ENCODE peak calls at places on chromosomes 11 and 22, in six cellular contexts. A is activated naive CD4-positive, alpha-beta T cell; J is CD8-positive, alpha-beta T cell; C is putamen; O is ELR; V is cardiac fibroblast. S is an unnamed sample.

GRCh38 chr11:118913411-118914125 is 12.2 kb downstream of the BCL9L start:
- DNase-seq in A (peak; percentile 34), J (peak; percentile 74), C (no peak), O (no peak), V (no peak), S (no peak)

GRCh38 chr11:62588966-62589637 is 2.2 kb downstream of the TUT1 start:
- DNase-seq in A (no peak), J (no peak), C (no peak), O (peak; percentile 68), V (peak; percentile 48), S (no peak)

GRCh38 chr11:2515401-2516275 is 70.8 kb downstream of the KCNQ1 start:
- DNase-seq in A (no peak), J (peak; percentile 5), C (no peak), O (no peak), V (no peak), S (no peak)

GRCh38 chr11:99019676-99020075 is 1.1 kb upstream of the CNTN5 start:
- DNase-seq in A (no peak), J (no peak), C (no peak), O (peak; percentile 22), V (no peak), S (no peak)

GRCh38 chr11:43282607-43283440 is 29.0 kb upstream of the API5 start:
- DNase-seq in A (no peak), J (peak; percentile 36), C (no peak), O (peak; percentile 52), V (peak; percentile 56), S (peak; percentile 35)

GRCh38 chr11:79237676-79238075 is 203.2 kb downstream of the TENM4 start:
- DNase-seq in A (no peak), J (no peak), C (no peak), O (peak; percentile 37), V (peak; percentile 91), S (no peak)

GRCh38 chr11:130510407-130511006 is 62.1 kb downstream of the ADAMTS15 start:
- DNase-seq in A (no peak), J (no peak), C (no peak), O (no peak), V (peak; percentile 57), S (no peak)

GRCh38 chr22:42334875-42335512 is 64.5 kb upstream of the TCF20 start:
- DNase-seq in A (no peak), J (no peak), C (no peak), O (no peak), V (no peak), S (no peak)

GRCh38 chr11:110097459-110098012 is 4.3 kb downstream of the ZC3H12C start:
- DNase-seq in A (no peak), J (no peak), C (no peak), O (peak; percentile 64), V (no peak), S (no peak)

GRCh38 chr11:119055901-119056300 is 1.1 kb downstream of the HYOU1 start:
- DNase-seq in A (no peak), J (peak; percentile 14), C (no peak), O (peak; percentile 58), V (peak; percentile 43), S (no peak)

GRCh38 chr11:128707671-128708070 is 13.8 kb downstream of the FLI1 start:
- DNase-seq in A (no peak), J (no peak), C (no peak), O (peak; percentile 83), V (peak; percentile 80), S (no peak)

GRCh38 chr22:24060375-24060788 is 49.3 kb downstream of the CABIN1 start:
- DNase-seq in A (no peak), J (no peak), C (no peak), O (peak; percentile 92), V (peak; percentile 96), S (no peak)